ENCODE peak calls at places on chromosomes 7 and 10, in nine cellular contexts. F, T, N, G, I, P, H, V and S are unnamed samples.

GRCh38 chr7:4416436-4417092 is 265.5 kb upstream of the FOXK1 start:
- DNase-seq in F (no peak), P (peak; percentile 82), V (peak; percentile 64), H (peak; percentile 14), T (peak; percentile 17), G (no peak), N (no peak), I (peak; percentile 7), S (peak; percentile 81)

GRCh38 chr7:19107392-19108147 is 9.9 kb downstream of the TWIST1 start:
- DNase-seq in P (peak; percentile 93), V (no peak), H (peak; percentile 51), T (peak; percentile 22), F (no peak), N (no peak), G (peak; percentile 86), I (peak; percentile 81), S (no peak)

GRCh38 chr10:110408203-110408871 is 89.4 kb upstream of the DUSP5 start:
- DNase-seq in F (no peak), P (no peak), G (peak; percentile 89), H (no peak), N (no peak), T (no peak), V (no peak), I (peak; percentile 35), S (no peak)

GRCh38 chr7:150361807-150362621 is 6.6 kb upstream of the REPIN1 start:
- DNase-seq in I (no peak), H (no peak), N (no peak), P (no peak), T (no peak), F (no peak), G (no peak), V (no peak), S (no peak)

GRCh38 chr7:36289833-36290661 is 99.6 kb upstream of the ANLN start:
- DNase-seq in V (no peak), T (peak; percentile 89), P (peak; percentile 38), F (no peak), G (no peak), H (no peak), N (no peak), I (no peak), S (no peak)

GRCh38 chr7:130140551-130141160 is 64.5 kb downstream of the TMEM209 start:
- DNase-seq in P (no peak), N (no peak), V (no peak), G (no peak), F (no peak), T (no peak), H (no peak), I (no peak), S (no peak)

GRCh38 chr10:102195301-102195870 is 30.7 kb upstream of the ELOVL3 start:
- DNase-seq in F (no peak), P (no peak), I (no peak), T (no peak), V (no peak), H (no peak), N (no peak), G (peak; percentile 65), S (no peak)

GRCh38 chr10:89744021-89744420 is 42.6 kb downstream of the KIF20B start:
- DNase-seq in H (no peak), G (peak; percentile 52), F (no peak), T (no peak), N (no peak), I (peak; percentile 56), P (no peak), V (no peak), S (no peak)

GRCh38 chr10:33421789-33422188 is 87.3 kb upstream of the NRP1 start:
- DNase-seq in V (no peak), I (peak; percentile 94), G (peak; percentile 91), F (no peak), H (no peak), P (no peak), T (no peak), N (no peak), S (peak; percentile 19)

GRCh38 chr10:12466701-12467100 is 117.4 kb downstream of the CAMK1D start:
- DNase-seq in T (no peak), N (no peak), G (no peak), V (no peak), P (peak; percentile 80), H (peak; percentile 77), F (no peak), I (peak; percentile 62), S (peak; percentile 71)

GRCh38 chr10:35089641-35090161 is 440 bp downstream of the CUL2 start:
- DNase-seq in H (no peak), P (peak; percentile 36), G (peak; percentile 32), V (peak; percentile 11), N (no peak), F (peak; percentile 12), I (peak; percentile 35), T (no peak), S (peak; percentile 35)

GRCh38 chr10:63173468-63174227 is 40.5 kb downstream of the NRBF2 start:
- DNase-seq in N (no peak), V (no peak), G (no peak), P (no peak), T (no peak), H (no peak), F (no peak), I (no peak), S (no peak)

GRCh38 chr10:72034761-72035160 is 53.6 kb downstream of the SPOCK2 start:
- DNase-seq in V (no peak), G (no peak), T (no peak), I (no peak), F (no peak), H (no peak), P (no peak), N (no peak), S (no peak)

GRCh38 chr7:48168159-48168558 is 3.1 kb upstream of the ABCA13 start:
- DNase-seq in N (no peak), I (peak; percentile 79), V (no peak), G (peak; percentile 36), H (no peak), T (no peak), P (no peak), F (no peak), S (no peak)

GRCh38 chr10:118017850-118018249 is 28.9 kb downstream of the RAB11FIP2 start:
- DNase-seq in T (no peak), N (no peak), F (no peak), P (peak; percentile 23), H (no peak), V (no peak), I (no peak), G (no peak), S (no peak)

GRCh38 chr7:131008840-131009651 is 275.0 kb upstream of the KLF14 start:
- DNase-seq in N (no peak), H (no peak), G (peak; percentile 73), F (no peak), I (no peak), P (no peak), T (no peak), V (no peak), S (no peak)

GRCh38 chr7:7642081-7642480 is 1.5 kb downstream of the UMAD1 start:
- DNase-seq in T (no peak), F (no peak), V (no peak), P (peak; percentile 25), H (peak; percentile 36), N (no peak), I (no peak), G (no peak), S (peak; percentile 13)

GRCh38 chr7:113086431-113086888 is at the start of gene GPR85:
- DNase-seq in I (peak; percentile 82), P (peak; percentile 79), N (peak; percentile 66), F (peak; percentile 31), V (peak; percentile 58), H (peak; percentile 88), T (no peak), G (peak; percentile 81), S (peak; percentile 58)

GRCh38 chr10:15046626-15047025 is 2.9 kb downstream of the OLAH start:
- DNase-seq in N (no peak), I (peak; percentile 94), V (no peak), F (no peak), P (no peak), T (no peak), H (peak; percentile 14), G (no peak), S (no peak)

GRCh38 chr7:93249749-93250148 is 17.6 kb downstream of the VPS50 start:
- DNase-seq in I (peak; percentile 64), N (no peak), F (no peak), V (no peak), G (peak; percentile 5), T (no peak), H (no peak), P (no peak), S (no peak)

GRCh38 chr10:120521880-120522279 is 64.9 kb downstream of the PLPP4 start:
- DNase-seq in F (no peak), P (peak; percentile 95), T (no peak), V (no peak), I (no peak), G (no peak), H (no peak), N (no peak), S (no peak)

GRCh38 chr10:767794-768193 is 78.3 kb upstream of the DIP2C start:
- DNase-seq in I (no peak), H (no peak), G (no peak), N (no peak), F (no peak), V (no peak), T (no peak), P (no peak), S (no peak)

GRCh38 chr10:458466-458865 is 231.0 kb downstream of the DIP2C start:
- DNase-seq in P (no peak), N (no peak), T (no peak), G (no peak), I (no peak), H (no peak), F (no peak), V (no peak), S (no peak)